ENCODE peak calls at places on chromosomes 5 and 9, in seven cellular contexts. J, K, C, O, I, G and U are unnamed samples.

GRCh38 chr5:89123607-89124006 is 240.6 kb upstream of the MEF2C start:
- DNase-seq in K (no peak), I (no peak), C (no peak), O (no peak), G (no peak), J (no peak), U (no peak)

GRCh38 chr5:59637878-59638580 is 255.5 kb downstream of the PDE4D start:
- DNase-seq in G (peak; percentile 30), C (no peak), J (no peak), K (no peak), O (no peak), I (no peak), U (no peak)

GRCh38 chr9:35558185-35558584 is 46.9 kb upstream of the TESK1 start:
- DNase-seq in O (no peak), J (no peak), C (no peak), K (no peak), G (no peak), I (no peak), U (no peak)

GRCh38 chr9:129570450-129571297 is 50.2 kb downstream of the C9orf50 start:
- DNase-seq in I (peak; percentile 56), J (no peak), K (no peak), O (peak; percentile 95), C (peak; percentile 61), G (peak; percentile 94), U (no peak)

GRCh38 chr9:108182950-108183381 is 672.8 kb downstream of the ACTL7B start:
- DNase-seq in I (peak; percentile 11), C (no peak), G (peak; percentile 85), J (no peak), K (no peak), O (no peak), U (no peak)

GRCh38 chr9:99966720-99967119 is 60.3 kb downstream of the STX17 start:
- DNase-seq in O (peak; percentile 35), J (no peak), I (peak; percentile 58), C (no peak), K (no peak), G (peak; percentile 66), U (peak; percentile 22)

GRCh38 chr9:123997665-123998277 is 13.8 kb upstream of the LHX2 start:
- DNase-seq in I (peak; percentile 51), K (no peak), O (no peak), C (peak; percentile 52), G (no peak), J (no peak), U (no peak)

GRCh38 chr5:88803309-88803708 is 79.7 kb downstream of the MEF2C start:
- DNase-seq in K (no peak), O (no peak), I (no peak), G (no peak), J (no peak), C (no peak), U (no peak)

GRCh38 chr5:36403601-36404311 is 102.1 kb upstream of the RANBP3L start:
- DNase-seq in G (peak; percentile 92), J (no peak), O (no peak), C (peak; percentile 28), I (no peak), K (no peak), U (no peak)

GRCh38 chr9:34991833-34992375 is 2.4 kb downstream of the DNAJB5 start:
- DNase-seq in G (peak; percentile 49), K (no peak), I (no peak), J (no peak), O (peak; percentile 30), C (peak; percentile 64), U (no peak)

GRCh38 chr9:4126996-4127395 is 172.9 kb downstream of the GLIS3 start:
- DNase-seq in I (no peak), J (no peak), K (no peak), O (no peak), G (peak; percentile 66), C (no peak), U (no peak)
- H3K4me1 ChIP-seq in I (peaks cover 4% of the 10 kb centered on the region), J (no peaks in the 10 kb centered on the region), K (no peaks in the 10 kb centered on the region), O (peaks cover 58% of the 10 kb centered on the region), G (peaks cover 5% of the 10 kb centered on the region), C (no peaks in the 10 kb centered on the region), U (no peaks in the 10 kb centered on the region)

GRCh38 chr9:86979686-86980085 is 32.4 kb upstream of the GAS1 start:
- DNase-seq in J (no peak), C (no peak), G (no peak), I (peak; percentile 32), O (no peak), K (no peak), U (no peak)
- H3K4me1 ChIP-seq in J (no peaks in the 10 kb centered on the region), C (peaks cover 3% of the 10 kb centered on the region), G (peaks cover 3% of the 10 kb centered on the region), I (peaks cover 35% of the 10 kb centered on the region), O (no peaks in the 10 kb centered on the region), K (no peaks in the 10 kb centered on the region), U (no peaks in the 10 kb centered on the region)

DNA sequence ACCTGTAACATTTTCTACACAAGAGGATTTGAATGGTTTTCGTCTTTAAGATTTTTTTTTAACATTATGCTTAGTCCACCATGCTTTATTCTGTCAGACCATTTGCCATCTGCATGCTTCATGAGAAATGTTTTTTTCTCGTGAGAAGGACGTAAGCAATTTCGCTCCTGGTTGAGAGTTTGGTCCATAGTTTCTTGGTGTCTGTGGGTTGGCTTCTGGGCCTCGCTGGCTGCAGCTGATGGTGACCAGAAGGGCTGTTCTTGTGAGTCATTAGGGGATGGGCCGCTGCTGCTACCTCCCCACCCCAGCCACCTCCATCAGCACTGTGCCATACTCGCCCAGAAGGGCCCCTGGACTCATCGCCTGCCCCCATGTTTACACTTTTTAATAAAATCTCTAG is 11.4 kb downstream of the SYK start:
- DNase-seq in K (no peak), O (no peak), J (no peak), G (no peak), C (no peak), I (no peak), U (no peak)
- H3K4me1 ChIP-seq in K (peaks cover 86% of the 10 kb centered on the region), O (no peaks in the 10 kb centered on the region), J (peaks cover 14% of the 10 kb centered on the region), G (no peaks in the 10 kb centered on the region), C (no peaks in the 10 kb centered on the region), I (no peaks in the 10 kb centered on the region), U (peaks cover 3% of the 10 kb centered on the region)

GRCh38 chr5:68287976-68288755 is 72.6 kb downstream of the PIK3R1 start:
- DNase-seq in I (no peak), J (peak; percentile 62), O (peak; percentile 32), C (peak; percentile 76), G (peak; percentile 66), K (peak; percentile 84), U (no peak)
- H3K4me1 ChIP-seq in I (peaks cover 5% of the 10 kb centered on the region), J (peaks cover 82% of the 10 kb centered on the region), O (peaks cover 56% of the 10 kb centered on the region), C (peaks cover 92% of the 10 kb centered on the region), G (peaks cover 12% of the 10 kb centered on the region), K (peaks cover 39% of the 10 kb centered on the region), U (peaks cover 3% of the 10 kb centered on the region)

DNA sequence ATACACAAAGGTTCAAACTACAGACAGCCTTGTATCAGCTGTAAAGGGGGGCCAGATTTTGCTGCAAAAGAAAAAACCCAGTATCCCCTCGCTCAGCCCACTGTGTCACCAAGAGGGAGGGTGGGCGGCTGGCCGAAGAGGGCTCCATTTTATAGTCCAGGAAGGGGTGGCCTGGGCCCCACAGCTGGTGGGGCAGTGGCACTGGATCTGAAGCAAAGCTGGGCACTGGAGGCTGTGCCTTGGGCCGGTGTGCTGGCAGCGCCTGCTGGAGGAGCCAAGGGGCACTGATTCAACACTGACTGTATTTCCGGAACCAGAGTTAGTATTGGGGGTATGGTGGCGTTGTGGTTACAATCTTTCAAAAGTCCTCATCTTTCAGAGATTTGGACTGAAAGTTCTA is 9.1 kb downstream of the BRD3 start:
- DNase-seq in I (no peak), O (no peak), G (peak; percentile 44), K (no peak), J (peak; percentile 44), C (no peak), U (no peak)
- H3K4me1 ChIP-seq in I (peaks cover 23% of the 10 kb centered on the region), O (peaks cover 28% of the 10 kb centered on the region), G (peaks cover 10% of the 10 kb centered on the region), K (peaks cover 14% of the 10 kb centered on the region), J (peaks cover 20% of the 10 kb centered on the region), C (peaks cover 90% of the 10 kb centered on the region), U (no peaks in the 10 kb centered on the region)

GRCh38 chr9:131739192-131739961 is 499 bp downstream of the RAPGEF1 start:
- DNase-seq in O (no peak), I (no peak), G (peak; percentile 28), C (peak; percentile 41), K (peak; percentile 69), J (peak; percentile 62), U (no peak)
- H3K4me1 ChIP-seq in O (peaks cover 39% of the 10 kb centered on the region), I (peaks cover 10% of the 10 kb centered on the region), G (peaks cover 6% of the 10 kb centered on the region), C (peaks cover 66% of the 10 kb centered on the region), K (peaks cover 70% of the 10 kb centered on the region), J (peaks cover 62% of the 10 kb centered on the region), U (peaks cover 2% of the 10 kb centered on the region)

GRCh38 chr5:81349161-81349560 is 44.8 kb downstream of the ACOT12 start:
- DNase-seq in G (no peak), C (no peak), I (no peak), K (no peak), O (no peak), J (no peak), U (no peak)

GRCh38 chr5:81350507-81350906 is 43.4 kb downstream of the ACOT12 start:
- DNase-seq in I (no peak), C (no peak), J (no peak), O (no peak), K (no peak), G (no peak), U (no peak)

GRCh38 chr5:81353189-81353588 is 40.7 kb downstream of the ACOT12 start:
- DNase-seq in C (no peak), O (no peak), G (no peak), K (no peak), J (no peak), I (no peak), U (no peak)

GRCh38 chr5:81355291-81356251 is 38.4 kb downstream of the ACOT12 start:
- DNase-seq in J (no peak), I (no peak), C (no peak), O (no peak), K (no peak), G (no peak), U (no peak)

DNA sequence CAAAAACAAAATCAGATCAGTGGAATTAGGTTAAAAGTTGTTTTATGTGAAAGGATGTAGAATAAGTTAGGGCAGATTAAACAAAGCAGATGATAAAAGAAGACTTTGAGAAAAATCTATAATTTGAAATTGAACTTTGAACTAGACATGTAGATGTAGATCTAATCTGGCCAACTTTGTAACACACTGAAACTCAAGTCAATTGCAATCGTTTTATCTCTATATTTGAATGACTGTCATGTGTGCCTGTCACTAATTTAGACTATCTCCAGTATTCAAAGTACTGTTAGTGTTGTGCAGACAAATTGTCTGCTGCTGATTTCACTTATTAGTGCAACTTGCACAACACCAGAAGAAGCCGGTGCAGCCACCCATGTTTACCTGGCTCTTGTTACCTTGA is 39.8 kb downstream of the ACOT12 start:
- DNase-seq in O (no peak), C (no peak), K (no peak), J (no peak), I (no peak), G (no peak), U (no peak)
- H3K4me1 ChIP-seq in O (peaks cover 3% of the 10 kb centered on the region), C (no peaks in the 10 kb centered on the region), K (no peaks in the 10 kb centered on the region), J (no peaks in the 10 kb centered on the region), I (peaks cover 3% of the 10 kb centered on the region), G (no peaks in the 10 kb centered on the region), U (peaks cover 2% of the 10 kb centered on the region)